ENCODE peak calls at places on chromosomes 11 and 22, in eight cellular contexts. F, M, E, L, A, Z, S and D are unnamed samples.
A peak's percentile ranks its signal among the peaks of the same experiment; 100 is the strongest.

GRCh38 chr22:39317084-39317755 is 2.2 kb downstream of the RPL3 start:
- DNase-seq in F (no peak), M (no peak), E (no peak), L (peak; percentile 60), A (no peak), Z (no peak), S (no peak), D (no peak)

GRCh38 chr11:109704432-109704831 is 282.4 kb downstream of the C11orf87 start:
- DNase-seq in F (no peak), M (no peak), E (no peak), L (no peak), A (no peak), Z (no peak), S (no peak), D (no peak)

GRCh38 chr22:46090051-46090591 is 60.2 kb upstream of the PPARA start:
- DNase-seq in F (peak; percentile 58), M (no peak), E (no peak), L (peak; percentile 28), A (no peak), Z (no peak), S (peak; percentile 42), D (no peak)

GRCh38 chr11:115199501-115199900 is 304.7 kb downstream of the CADM1 start:
- DNase-seq in F (no peak), M (no peak), E (no peak), L (no peak), A (no peak), Z (peak; percentile 45), S (no peak), D (no peak)

GRCh38 chr22:30617819-30618218 is 10.8 kb downstream of the TCN2 start:
- DNase-seq in F (no peak), M (no peak), E (no peak), L (no peak), A (no peak), Z (no peak), S (no peak), D (no peak)

GRCh38 chr11:820655-821512 is 2.2 kb downstream of the PNPLA2 start:
- DNase-seq in F (peak; percentile 83), M (no peak), E (peak; percentile 62), L (peak; percentile 81), A (no peak), Z (no peak), S (peak; percentile 63), D (peak; percentile 87)

GRCh38 chr11:33692013-33692504 is 8.6 kb downstream of the C11orf91 start:
- DNase-seq in F (no peak), M (peak; percentile 75), E (peak; percentile 89), L (peak; percentile 59), A (no peak), Z (peak; percentile 98), S (peak; percentile 98), D (peak; percentile 84)

GRCh38 chr22:19606332-19607197 is 82.4 kb upstream of the CLDN5 start:
- DNase-seq in F (no peak), M (no peak), E (no peak), L (no peak), A (no peak), Z (no peak), S (no peak), D (no peak)

GRCh38 chr11:129846508-129847335 is 31.1 kb downstream of the TMEM45B start:
- DNase-seq in F (no peak), M (peak; percentile 67), E (peak; percentile 63), L (peak; percentile 24), A (no peak), Z (peak; percentile 91), S (peak; percentile 92), D (peak; percentile 36)

GRCh38 chr11:63764712-63765631 is 3.6 kb downstream of the ZFTA start:
- DNase-seq in F (peak; percentile 68), M (no peak), E (peak; percentile 67), L (peak; percentile 68), A (no peak), Z (no peak), S (no peak), D (no peak)

GRCh38 chr11:123308077-123308476 is 113.0 kb upstream of the CLMP start:
- DNase-seq in F (no peak), M (no peak), E (no peak), L (no peak), A (no peak), Z (peak; percentile 45), S (peak; percentile 71), D (no peak)

GRCh38 chr11:68204402-68204801 is 8.7 kb downstream of the KMT5B start:
- DNase-seq in F (no peak), M (no peak), E (no peak), L (no peak), A (no peak), Z (no peak), S (no peak), D (no peak)

GRCh38 chr22:19615867-19616581 is 91.8 kb upstream of the CLDN5 start:
- DNase-seq in F (no peak), M (no peak), E (no peak), L (no peak), A (no peak), Z (no peak), S (no peak), D (no peak)

GRCh38 chr22:36303874-36304273 is 50.9 kb downstream of the APOL1 start:
- DNase-seq in F (peak; percentile 75), M (no peak), E (peak; percentile 37), L (peak; percentile 64), A (no peak), Z (no peak), S (no peak), D (peak; percentile 54)

GRCh38 chr11:18105086-18105801 is 638 bp downstream of the SAAL1 start:
- DNase-seq in F (no peak), M (peak; percentile 6), E (no peak), L (no peak), A (no peak), Z (no peak), S (no peak), D (no peak)

GRCh38 chr11:84714316-84714780 is 912.8 kb downstream of the DLG2 start:
- DNase-seq in F (no peak), M (peak; percentile 15), E (peak; percentile 83), L (peak; percentile 65), A (peak; percentile 68), Z (peak; percentile 34), S (peak; percentile 13), D (peak; percentile 65)

GRCh38 chr11:104435498-104435897 is 271.6 kb upstream of the PDGFD start:
- DNase-seq in F (no peak), M (no peak), E (no peak), L (no peak), A (no peak), Z (no peak), S (no peak), D (no peak)

GRCh38 chr11:130144721-130145327 is 14.8 kb upstream of the ST14 start:
- DNase-seq in F (no peak), M (no peak), E (peak; percentile 61), L (no peak), A (no peak), Z (peak; percentile 43), S (no peak), D (no peak)

DNA sequence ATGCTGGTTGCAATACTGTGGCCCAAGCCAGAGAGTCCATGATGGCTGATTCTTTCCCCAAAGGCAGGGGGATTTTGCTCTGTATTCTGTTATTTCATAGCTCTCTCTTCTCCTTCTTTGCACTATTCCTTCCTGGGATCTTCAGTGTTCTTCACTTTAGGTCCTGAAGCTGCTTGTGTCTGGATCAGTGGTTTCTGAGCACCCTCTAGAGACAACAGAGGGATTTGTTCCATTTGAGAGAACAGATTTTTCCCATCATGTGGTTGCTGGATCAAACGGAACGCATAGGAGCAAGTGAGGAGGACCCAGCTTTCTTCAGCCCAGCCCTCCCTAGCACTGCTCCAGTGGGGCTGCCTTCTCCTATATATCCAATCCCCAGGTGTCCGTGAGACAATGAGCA is 68.7 kb upstream of the SYN3 start:
- DNase-seq in F (no peak), M (peak; percentile 16), E (peak; percentile 32), L (no peak), A (no peak), Z (no peak), S (no peak), D (no peak)
- TF ChIP-seq CTCF in F (no peak), M (no peak), E (peak; percentile 58), L (no peak), A (peak; percentile 33), Z (no peak), S (no peak), D (no peak)

DNA sequence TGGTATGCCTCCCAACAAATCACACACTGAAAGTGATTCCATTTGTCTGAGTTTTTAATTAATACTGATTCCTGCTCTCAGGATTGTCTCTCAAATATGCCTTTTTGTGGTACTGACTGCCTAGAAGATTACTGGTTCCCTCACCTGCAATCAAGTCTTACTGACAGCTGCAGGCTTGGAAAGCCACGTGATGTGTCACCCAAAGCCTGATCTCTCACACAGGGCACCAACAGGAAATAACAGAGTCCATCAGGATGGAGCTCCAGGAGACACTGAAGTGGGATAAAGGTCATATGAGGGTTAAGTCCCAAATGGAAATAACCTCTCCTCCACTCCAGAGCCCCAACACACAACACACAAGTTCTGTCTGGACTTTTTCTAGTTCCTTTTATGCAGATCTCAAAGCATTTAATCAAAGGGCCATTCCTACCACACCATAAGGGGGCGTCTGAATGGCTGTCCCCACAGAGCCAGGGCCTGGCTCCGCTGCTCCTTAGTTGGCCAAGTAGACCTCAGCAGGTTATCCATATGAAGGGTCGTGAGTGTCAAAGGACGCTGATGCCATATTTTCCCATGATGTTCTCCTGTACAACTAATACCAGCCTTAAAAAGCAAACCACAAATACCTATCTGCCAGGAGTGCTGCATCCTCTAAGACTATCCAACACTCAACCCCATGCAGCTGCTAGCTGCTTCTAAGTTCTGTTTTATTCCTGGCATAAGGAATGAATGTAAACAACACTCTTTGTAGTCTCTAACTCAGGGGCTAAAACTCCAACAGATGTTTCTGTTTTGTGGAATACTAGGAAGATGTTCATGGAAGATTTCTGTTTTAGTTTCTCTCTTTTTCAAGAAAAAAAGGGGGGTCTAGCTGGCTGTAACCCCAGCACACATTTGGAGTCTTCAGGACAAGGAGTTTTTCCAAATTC is 13.0 kb downstream of the SCUBE2 start:
- DNase-seq in F (no peak), M (no peak), E (no peak), L (no peak), A (no peak), Z (no peak), S (no peak), D (no peak)
- TF ChIP-seq CTCF in F (no peak), M (no peak), E (peak; percentile 12), L (no peak), A (no peak), Z (no peak), S (no peak), D (no peak)

DNA sequence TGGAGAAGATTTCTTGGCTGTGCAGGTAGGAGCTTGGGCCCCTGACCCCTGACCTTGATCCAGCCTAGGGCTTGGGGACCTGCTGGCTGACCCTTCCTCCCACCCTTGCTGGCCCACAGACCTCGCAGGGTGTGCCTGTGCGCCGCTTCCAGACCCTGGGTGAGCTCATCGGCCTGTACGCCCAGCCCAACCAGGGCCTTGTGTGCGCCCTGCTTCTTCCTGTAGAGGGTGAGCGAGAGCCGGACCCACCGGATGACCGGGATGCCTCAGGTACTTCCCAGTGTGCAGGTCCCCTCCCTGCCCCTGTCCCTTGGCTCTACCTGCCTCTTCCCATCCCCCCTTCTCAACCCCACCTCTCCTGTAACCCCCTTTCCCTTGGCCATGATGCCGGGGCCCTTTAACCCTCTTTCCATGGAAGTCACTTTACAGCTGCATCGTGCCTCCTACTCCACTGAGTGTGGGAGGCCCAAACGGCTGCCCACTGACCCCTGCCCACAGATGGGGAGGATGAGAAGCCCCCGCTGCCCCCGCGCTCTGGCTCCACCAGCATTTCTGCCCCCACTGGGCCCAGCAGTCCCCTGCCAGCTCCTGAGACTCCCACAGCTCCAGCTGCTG is 3.8 kb downstream of the INPPL1 start:
- DNase-seq in F (no peak), M (no peak), E (peak; percentile 11), L (no peak), A (no peak), Z (no peak), S (peak; percentile 35), D (no peak)
- TF ChIP-seq CTCF in F (no peak), M (no peak), E (no peak), L (no peak), A (peak; percentile 16), Z (peak; percentile 41), S (peak; percentile 63), D (no peak)

GRCh38 chr22:49497266-49497665 is 330.4 kb downstream of the BRD1 start:
- DNase-seq in F (no peak), M (no peak), E (no peak), L (no peak), A (no peak), Z (no peak), S (no peak), D (no peak)
- TF ChIP-seq CTCF in F (no peak), M (no peak), E (no peak), L (no peak), A (no peak), Z (no peak), S (no peak), D (no peak)